ENCODE peak calls at places on chromosome 5, in seven cellular contexts. C, R, E, P, B, S and F are unnamed samples. For H3K4me1, the result is how much of the 10 kb centered on the place peaks cover.

GRCh38 chr5:170633235-170634041 is 129.6 kb downstream of the KCNIP1 start:
- DNase-seq in C (peak), R (peak), E (peak), P (peak), B (peak), S (peak), F (no peak)

GRCh38 chr5:172597755-172598155 is 43.3 kb upstream of the NEURL1B start:
- DNase-seq in C (no peak), R (no peak), E (no peak), P (no peak), B (no peak), S (no peak), F (no peak)

GRCh38 chr5:95962785-95963184 is 1.1 kb upstream of the ELL2 start:
- DNase-seq in C (peak), R (no peak), E (peak), P (no peak), B (peak), S (no peak), F (no peak)

GRCh38 chr5:5979362-5979760 is 399.0 kb downstream of the MED10 start:
- DNase-seq in C (no peak), R (no peak), E (peak), P (no peak), B (peak), S (no peak), F (no peak)

GRCh38 chr5:3181641-3182040 is 414.0 kb upstream of the IRX1 start:
- DNase-seq in C (no peak), R (no peak), E (no peak), P (no peak), B (no peak), S (no peak), F (no peak)

GRCh38 chr5:93069276-93069675 is 511.7 kb downstream of the NR2F1-AS1 start:
- DNase-seq in C (no peak), R (no peak), E (no peak), P (no peak), B (no peak), S (no peak), F (no peak)

GRCh38 chr5:160315968-160316367 is 3.6 kb upstream of the CCNJL start:
- DNase-seq in C (no peak), R (peak), E (peak), P (peak), B (peak), S (no peak), F (no peak)

GRCh38 chr5:8458038-8458383 is 589.1 kb downstream of the MTRR start:
- DNase-seq in C (no peak), R (peak), E (no peak), P (no peak), B (no peak), S (no peak), F (no peak)

GRCh38 chr5:109038209-109038840 is 290.6 kb downstream of the FER start:
- DNase-seq in C (no peak), R (peak), E (no peak), P (peak), B (peak), S (no peak), F (no peak)

GRCh38 chr5:135324897-135325650 is 74.0 kb downstream of the MACROH2A1 start:
- DNase-seq in C (no peak), R (no peak), E (no peak), P (no peak), B (peak), S (no peak), F (no peak)

GRCh38 chr5:107496466-107496865 is 174.3 kb downstream of the EFNA5 start:
- DNase-seq in C (no peak), R (no peak), E (no peak), P (no peak), B (no peak), S (no peak), F (no peak)

GRCh38 chr5:53679261-53679660 is 118.8 kb downstream of the NDUFS4 start:
- DNase-seq in C (no peak), R (peak), E (peak), P (peak), B (peak), S (no peak), F (no peak)

GRCh38 chr5:134846641-134846960 is 833 bp downstream of the C5orf24 start:
- DNase-seq in C (no peak), R (no peak), E (peak), P (peak), B (no peak), S (no peak), F (no peak)

GRCh38 chr5:151198861-151199260 is 25.0 kb downstream of the CCDC69 start:
- DNase-seq in C (no peak), R (no peak), E (no peak), P (no peak), B (no peak), S (no peak), F (no peak)

GRCh38 chr5:114634517-114634916 is 272.6 kb downstream of the KCNN2 start:
- DNase-seq in C (no peak), R (no peak), E (no peak), P (no peak), B (no peak), S (no peak), F (no peak)

GRCh38 chr5:19179561-19179960 is 808.4 kb downstream of the CDH18 start:
- DNase-seq in C (no peak), R (no peak), E (no peak), P (no peak), B (no peak), S (no peak), F (no peak)

GRCh38 chr5:68239485-68239884 is 23.9 kb downstream of the PIK3R1 start:
- DNase-seq in C (no peak), R (peak), E (no peak), P (peak), B (peak), S (no peak), F (no peak)

GRCh38 chr5:58751222-58751621 is 168.3 kb downstream of the RAB3C start:
- DNase-seq in C (no peak), R (peak), E (peak), P (peak), B (peak), S (no peak), F (no peak)

GRCh38 chr5:155726267-155726666 is 600.7 kb upstream of the SGCD start:
- DNase-seq in C (peak), R (peak), E (peak), P (peak), B (peak), S (peak), F (peak)

GRCh38 chr5:157549954-157550549 is 25.5 kb downstream of the ADAM19 start:
- DNase-seq in C (no peak), R (peak), E (no peak), P (no peak), B (no peak), S (no peak), F (no peak)

GRCh38 chr5:159310492-159310891 is 19.8 kb downstream of the IL12B start:
- DNase-seq in C (peak), R (no peak), E (peak), P (no peak), B (peak), S (peak), F (peak)

GRCh38 chr5:94031631-94032030 is 290.2 kb upstream of the POU5F2 start:
- DNase-seq in C (no peak), R (peak), E (no peak), P (no peak), B (no peak), S (no peak), F (no peak)

GRCh38 chr5:40223884-40224402 is 455.8 kb upstream of the PTGER4 start:
- DNase-seq in C (no peak), R (peak), E (no peak), P (peak), B (no peak), S (no peak), F (no peak)

GRCh38 chr5:128649183-128649582 is 111.1 kb upstream of the FBN2 start:
- DNase-seq in C (no peak), R (peak), E (no peak), P (peak), B (peak), S (no peak), F (no peak)

GRCh38 chr5:947626-948471 is 55.2 kb downstream of the TRIP13 start:
- DNase-seq in C (no peak), R (no peak), E (no peak), P (no peak), B (no peak), S (no peak), F (no peak)

GRCh38 chr5:167783145-167783817 is 508.2 kb upstream of the WWC1 start:
- DNase-seq in C (no peak), R (no peak), E (no peak), P (no peak), B (no peak), S (no peak), F (no peak)

GRCh38 chr5:68245325-68245724 is 29.8 kb downstream of the PIK3R1 start:
- DNase-seq in C (no peak), R (peak), E (no peak), P (peak), B (peak), S (peak), F (no peak)

GRCh38 chr5:142398719-142399034 is 73.9 kb upstream of the SPRY4 start:
- DNase-seq in C (no peak), R (no peak), E (no peak), P (no peak), B (no peak), S (no peak), F (no peak)

GRCh38 chr5:142397178-142397577 is 72.4 kb upstream of the SPRY4 start:
- DNase-seq in C (no peak), R (no peak), E (no peak), P (no peak), B (no peak), S (no peak), F (no peak)

GRCh38 chr5:142399899-142400298 is 75.1 kb upstream of the SPRY4 start:
- DNase-seq in C (no peak), R (no peak), E (no peak), P (no peak), B (no peak), S (no peak), F (no peak)

GRCh38 chr5:142395334-142395733 is 70.5 kb upstream of the SPRY4 start:
- DNase-seq in C (no peak), R (no peak), E (no peak), P (no peak), B (no peak), S (no peak), F (no peak)

GRCh38 chr5:142396436-142396835 is 71.6 kb upstream of the SPRY4 start:
- DNase-seq in C (no peak), R (no peak), E (no peak), P (no peak), B (no peak), S (no peak), F (no peak)
- H3K4me1 ChIP-seq in C (under half), R (under half), E (under half), P (under half), B (under half), S (under half), F (under half)

GRCh38 chr5:122200894-122201293 is 71.5 kb downstream of the ZNF474 start:
- DNase-seq in C (no peak), R (no peak), E (no peak), P (no peak), B (no peak), S (no peak), F (no peak)

GRCh38 chr5:122200456-122200855 is 71.1 kb downstream of the ZNF474 start:
- DNase-seq in C (no peak), R (no peak), E (no peak), P (no peak), B (no peak), S (no peak), F (no peak)

GRCh38 chr5:122202952-122203351 is 73.6 kb downstream of the ZNF474 start:
- DNase-seq in C (no peak), R (peak), E (no peak), P (no peak), B (no peak), S (no peak), F (no peak)
- H3K4ac ChIP-seq in C (no peak), R (no peak), E (no peak), P (no peak), B (no peak), S (no peak), F (no peak)

GRCh38 chr5:72508241-72509170 is 1.3 kb upstream of the ZNF366 start:
- DNase-seq in C (no peak), R (no peak), E (no peak), P (no peak), B (no peak), S (no peak), F (no peak)

GRCh38 chr5:72509401-72509800 is 2.2 kb upstream of the ZNF366 start:
- DNase-seq in C (no peak), R (no peak), E (no peak), P (no peak), B (no peak), S (no peak), F (no peak)

GRCh38 chr5:72505539-72505938 is 1.7 kb downstream of the ZNF366 start:
- DNase-seq in C (no peak), R (no peak), E (no peak), P (no peak), B (no peak), S (no peak), F (no peak)

GRCh38 chr5:72506150-72506549 is 1.1 kb downstream of the ZNF366 start:
- DNase-seq in C (no peak), R (no peak), E (no peak), P (no peak), B (no peak), S (no peak), F (no peak)

GRCh38 chr5:72507360-72508238 is at the start of gene ZNF366:
- DNase-seq in C (no peak), R (peak), E (no peak), P (peak), B (no peak), S (no peak), F (no peak)
- H3K4me1 ChIP-seq in C (under half), R (under half), E (under half), P (under half), B (under half), S (under half), F (under half)

DNA sequence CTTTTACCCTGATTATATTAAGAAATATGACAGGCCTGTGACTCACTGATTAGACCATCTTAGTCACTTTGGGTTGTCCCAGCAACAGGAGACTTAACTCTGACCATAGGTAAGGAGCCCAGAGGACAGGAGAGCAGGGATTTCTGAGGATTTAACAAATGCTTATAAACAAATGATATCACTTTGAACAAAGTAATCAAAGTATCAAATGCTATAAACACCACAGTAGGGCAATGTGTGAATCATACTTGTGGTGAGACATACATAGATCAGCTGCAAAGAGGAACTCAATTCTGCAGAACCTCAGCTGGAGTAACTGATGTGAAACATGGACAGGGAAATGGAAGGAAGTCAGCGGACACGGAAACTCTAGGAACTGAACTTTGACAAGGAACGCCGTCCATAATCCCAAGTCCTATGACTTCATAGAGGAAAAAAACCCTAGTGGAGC is 190.6 kb upstream of the MSX2 start:
- DNase-seq in C (no peak), R (peak), E (no peak), P (peak), B (peak), S (no peak), F (no peak)
- H3K4ac ChIP-seq in C (no peak), R (peak), E (peak), P (peak), B (no peak), S (no peak), F (no peak)

GRCh38 chr5:139644646-139645494 is 3.3 kb upstream of the CXXC5 start:
- DNase-seq in C (no peak), R (no peak), E (no peak), P (no peak), B (no peak), S (no peak), F (no peak)
- H3K4me1 ChIP-seq in C (under half), R (under half), E (under half), P (half or more), B (under half), S (under half), F (under half)

GRCh38 chr5:10502578-10502977 is 60.9 kb downstream of the ROPN1L start:
- DNase-seq in C (peak), R (no peak), E (peak), P (no peak), B (no peak), S (no peak), F (no peak)
- H3K4ac ChIP-seq in C (no peak), R (peak), E (no peak), P (no peak), B (no peak), S (no peak), F (no peak)

DNA sequence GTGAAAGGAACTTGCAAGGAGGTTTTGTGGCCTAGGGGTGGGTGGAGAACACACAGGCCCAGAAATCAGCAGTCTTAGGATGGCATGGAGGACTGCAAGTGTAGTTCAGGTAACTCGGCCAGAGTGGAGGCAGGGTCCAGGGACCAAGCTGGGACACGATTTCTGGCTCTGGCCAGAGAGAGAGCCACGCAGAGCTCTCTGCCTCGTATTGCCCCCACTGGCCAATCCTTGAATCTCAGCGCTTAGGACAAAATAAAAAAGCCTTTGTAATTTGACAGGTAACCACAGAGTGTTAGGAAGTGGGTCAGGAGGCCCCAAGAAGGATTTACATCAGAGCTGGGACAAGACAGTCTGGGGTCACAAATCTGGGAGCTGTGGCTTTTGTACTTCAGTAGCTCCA is 11.7 kb downstream of the MAP3K1 start:
- DNase-seq in C (peak), R (no peak), E (peak), P (no peak), B (peak), S (no peak), F (no peak)
- H3K4me1 ChIP-seq in C (under half), R (under half), E (under half), P (under half), B (under half), S (under half), F (under half)

GRCh38 chr5:154164182-154164581 is 26.4 kb upstream of the GALNT10 start:
- DNase-seq in C (no peak), R (no peak), E (no peak), P (no peak), B (no peak), S (no peak), F (no peak)
- H3K4ac ChIP-seq in C (no peak), R (no peak), E (no peak), P (no peak), B (no peak), S (no peak), F (no peak)